ENCODE peak calls at places on chromosomes 12 and 14, in six cellular contexts. A is neural progenitor cell; G is fibroblast of lung; N is heart left ventricle; T is left ventricle myocardium inferior; C is activated CD8-positive, alpha-beta T cell treated with anti-CD3 and anti-CD28 coated beads for 36 hours. I is an unnamed sample.

GRCh38 chr12:57240069-57240921 is 10.7 kb downstream of the STAC3 start:
- DNase-seq in A (peak; percentile 68), G (peak; percentile 60), N (no peak), T (peak; percentile 49), C (peak; percentile 86), I (peak; percentile 59)

GRCh38 chr12:56687225-56688128 is 607 bp downstream of the PTGES3 start:
- DNase-seq in A (peak; percentile 48), G (no peak), N (peak; percentile 62), T (peak; percentile 49), C (peak; percentile 61), I (peak; percentile 20)

GRCh38 chr14:71918955-71919354 is 13.3 kb upstream of the RGS6 start:
- DNase-seq in A (peak; percentile 69), G (no peak), N (no peak), T (no peak), C (no peak), I (no peak)

GRCh38 chr12:121293603-121294002 is 2.9 kb downstream of the CAMKK2 start:
- DNase-seq in A (no peak), G (no peak), N (no peak), T (no peak), C (no peak), I (no peak)

GRCh38 chr12:78146365-78146772 is 315.7 kb downstream of the NAV3 start:
- DNase-seq in A (peak; percentile 50), G (peak; percentile 74), N (no peak), T (no peak), C (no peak), I (peak; percentile 11)

GRCh38 chr14:67487937-67488893 is at the start of gene TMEM229B:
- DNase-seq in A (no peak), G (no peak), N (peak; percentile 46), T (no peak), C (peak; percentile 91), I (peak; percentile 92)

GRCh38 chr12:11508699-11509098 is 113.3 kb upstream of the PRB2 start:
- DNase-seq in A (no peak), G (no peak), N (no peak), T (no peak), C (no peak), I (no peak)

GRCh38 chr14:90383731-90384542 is 12.9 kb upstream of the CALM1 start:
- DNase-seq in A (peak; percentile 82), G (peak; percentile 62), N (peak; percentile 59), T (peak; percentile 65), C (peak; percentile 78), I (no peak)

GRCh38 chr14:77707355-77707723 is 484 bp downstream of the ALKBH1 start:
- DNase-seq in A (peak; percentile 54), G (peak; percentile 60), N (no peak), T (no peak), C (peak; percentile 34), I (peak; percentile 40)

GRCh38 chr12:104499668-104500328 is 43.0 kb downstream of the CHST11 start:
- DNase-seq in A (peak; percentile 22), G (no peak), N (no peak), T (no peak), C (no peak), I (no peak)

GRCh38 chr12:101045486-101046474 is 164.3 kb downstream of the SLC5A8 start:
- DNase-seq in A (no peak), G (no peak), N (no peak), T (no peak), C (no peak), I (no peak)

GRCh38 chr14:65604946-65605345 is 192.4 kb downstream of the FUT8 start:
- DNase-seq in A (no peak), G (peak; percentile 40), N (no peak), T (no peak), C (no peak), I (no peak)

GRCh38 chr12:51818567-51819300 is 29.8 kb downstream of the FIGNL2 start:
- DNase-seq in A (no peak), G (peak; percentile 67), N (no peak), T (no peak), C (no peak), I (no peak)

GRCh38 chr12:118330421-118331018 is 42.2 kb downstream of the TAOK3 start:
- DNase-seq in A (no peak), G (peak; percentile 86), N (no peak), T (no peak), C (no peak), I (peak; percentile 33)

GRCh38 chr12:96445743-96446655 is 43.4 kb upstream of the CFAP54 start:
- DNase-seq in A (no peak), G (peak; percentile 97), N (peak; percentile 38), T (no peak), C (peak; percentile 75), I (peak; percentile 58)

GRCh38 chr12:77847060-77847541 is 16.4 kb downstream of the NAV3 start:
- DNase-seq in A (no peak), G (no peak), N (no peak), T (no peak), C (no peak), I (peak; percentile 57)

GRCh38 chr14:52251724-52252123 is 15.8 kb upstream of the PTGDR start:
- DNase-seq in A (peak; percentile 38), G (no peak), N (no peak), T (no peak), C (no peak), I (no peak)

GRCh38 chr12:113747048-113747447 is 219.1 kb downstream of the RBM19 start:
- DNase-seq in A (no peak), G (peak; percentile 4), N (no peak), T (no peak), C (no peak), I (no peak)

GRCh38 chr12:131093971-131094830 is 140.5 kb downstream of the ADGRD1 start:
- DNase-seq in A (no peak), G (no peak), N (peak; percentile 14), T (no peak), C (no peak), I (no peak)

GRCh38 chr12:114817491-114818440 is 133.8 kb upstream of the TBX3 start:
- DNase-seq in A (no peak), G (no peak), N (no peak), T (no peak), C (no peak), I (no peak)

GRCh38 chr12:95102916-95103671 is 29.7 kb upstream of the NR2C1 start:
- DNase-seq in A (no peak), G (peak; percentile 83), N (no peak), T (no peak), C (peak; percentile 62), I (peak; percentile 68)

GRCh38 chr12:113862570-113863454 is 103.3 kb downstream of the RBM19 start:
- DNase-seq in A (no peak), G (peak; percentile 87), N (no peak), T (no peak), C (peak; percentile 59), I (peak; percentile 59)

GRCh38 chr14:87888136-87888999 is 104.6 kb downstream of the GALC start:
- DNase-seq in A (peak; percentile 48), G (peak; percentile 5), N (no peak), T (no peak), C (peak; percentile 54), I (no peak)

GRCh38 chr12:110670161-110670701 is 18.7 kb downstream of the HVCN1 start:
- DNase-seq in A (no peak), G (no peak), N (no peak), T (no peak), C (peak; percentile 77), I (peak; percentile 74)

GRCh38 chr12:54879132-54879531 is 24.8 kb downstream of the MUCL1 start:
- DNase-seq in A (no peak), G (peak; percentile 79), N (no peak), T (no peak), C (no peak), I (no peak)

DNA sequence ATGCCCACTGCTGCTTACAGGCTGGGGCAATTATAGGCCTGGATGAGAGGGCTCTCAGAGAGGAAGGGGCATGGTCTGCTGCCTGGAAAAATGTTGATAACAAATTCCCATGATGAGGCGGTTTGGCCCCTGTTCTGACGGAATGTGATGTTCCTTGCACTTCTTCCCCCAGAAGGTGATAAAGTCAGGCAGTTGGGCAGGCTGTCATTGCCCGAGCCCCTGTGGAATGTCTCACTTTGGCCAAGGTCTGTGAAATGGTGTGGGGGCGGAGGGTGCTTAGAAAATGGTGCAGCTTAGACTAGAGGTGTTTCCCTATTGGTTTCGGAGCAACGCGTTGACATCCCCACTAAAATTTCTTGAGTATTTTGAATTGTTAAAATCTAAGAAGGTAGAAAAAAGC is 1360.0 kb downstream of the AACS start:
- DNase-seq in A (no peak), G (no peak), N (no peak), T (no peak), C (no peak), I (no peak)
- TF ChIP-seq CTCF in A (no peak), G (no peak), N (no peak), T (no peak), C (no peak), I (no peak)

GRCh38 chr12:102119674-102120563 is at the start of the genes NUP37 and PARPBP:
- DNase-seq in A (peak; percentile 95), G (peak; percentile 84), N (peak; percentile 91), T (peak; percentile 90), C (peak; percentile 94), I (peak; percentile 93)
- TF ChIP-seq CTCF in A (peak; percentile 8), G (no peak), N (no peak), T (peak; percentile 35), C (no peak), I (peak; percentile 3)

GRCh38 chr12:82647853-82648252 is 38.9 kb upstream of the TMTC2 start:
- DNase-seq in A (no peak), G (no peak), N (no peak), T (no peak), C (no peak), I (no peak)
- TF ChIP-seq CTCF in A (no peak), G (no peak), N (no peak), T (no peak), C (no peak), I (no peak)

GRCh38 chr14:104665092-104665662 is 24.2 kb upstream of the INF2 start:
- DNase-seq in A (no peak), G (peak; percentile 29), N (no peak), T (no peak), C (no peak), I (no peak)

GRCh38 chr14:104664588-104664987 is 24.8 kb upstream of the INF2 start:
- DNase-seq in A (no peak), G (no peak), N (no peak), T (no peak), C (no peak), I (no peak)

GRCh38 chr14:104664107-104664506 is 25.3 kb upstream of the INF2 start:
- DNase-seq in A (no peak), G (no peak), N (no peak), T (no peak), C (no peak), I (no peak)

GRCh38 chr14:104666981-104667380 is 22.4 kb upstream of the INF2 start:
- DNase-seq in A (no peak), G (no peak), N (no peak), T (no peak), C (no peak), I (no peak)

DNA sequence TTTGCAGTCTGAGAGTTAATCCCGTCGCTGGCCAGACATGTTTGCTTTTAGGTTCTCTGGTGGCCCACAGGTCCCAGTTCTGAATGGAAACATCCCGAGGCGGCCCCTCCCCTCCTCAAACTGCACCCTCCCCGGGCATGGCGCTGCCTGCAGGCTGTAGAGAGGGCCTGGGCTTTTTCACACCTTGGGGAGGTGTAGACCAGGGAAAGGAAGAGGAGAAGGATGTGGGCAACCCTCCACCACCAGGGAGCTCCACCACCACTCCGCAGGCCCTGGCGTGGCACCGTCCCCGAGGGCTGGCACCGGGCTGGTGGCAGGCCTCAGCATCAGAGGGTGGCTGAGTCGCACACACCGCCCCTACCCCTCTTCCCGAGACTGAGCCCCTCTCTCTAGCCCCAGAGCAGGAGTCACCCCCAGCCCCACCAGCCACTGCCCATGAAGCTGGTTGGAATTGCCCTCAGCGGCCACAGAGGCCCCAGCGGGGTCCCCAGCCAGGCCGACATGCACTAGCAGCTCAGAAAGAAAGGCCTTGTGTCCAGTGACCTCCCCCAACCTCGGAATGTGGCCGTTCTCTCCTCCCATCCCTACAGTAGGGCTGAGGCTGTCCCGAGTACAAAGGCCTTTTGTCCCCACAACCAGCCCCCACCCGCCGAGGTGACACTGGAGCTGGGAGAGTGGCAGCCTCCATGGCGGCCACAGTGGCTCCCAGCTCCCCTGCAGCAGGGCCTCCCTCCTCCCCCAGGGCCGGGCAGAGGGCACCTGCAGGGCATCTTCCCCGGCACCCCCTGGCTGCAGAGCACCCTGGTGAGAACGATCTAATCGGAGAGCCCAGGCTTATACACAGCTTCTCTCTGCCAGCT is 23.5 kb upstream of the INF2 start:
- DNase-seq in A (peak; percentile 95), G (no peak), N (no peak), T (peak; percentile 49), C (peak; percentile 63), I (peak; percentile 65)
- TF ChIP-seq CTCF in A (peak; percentile 33), G (peak; percentile 12), N (peak; percentile 45), T (peak; percentile 57), C (peak; percentile 52), I (no peak)